ENCODE peak calls at places on chromosomes 16 and 17, in seven cellular contexts. V is ovary, C is GM20000, D is upper lobe of right lung, H is Calu3, R is nephron progenitor cell, K is A549. E is an unnamed sample.
A peak's percentile ranks its signal among the peaks of the same experiment; 100 is the strongest.

GRCh38 chr17:48624544-48625501 is 1.3 kb downstream of the HOXB9 start:
- DNase-seq in V (no peak), C (no peak), D (no peak), H (peak; percentile 64), R (no peak), K (peak; percentile 74), E (peak; percentile 45)

GRCh38 chr17:73232587-73233373 is 28.9 kb downstream of the CPSF4L start:
- DNase-seq in V (no peak), C (peak; percentile 46), D (peak; percentile 75), H (peak; percentile 47), R (peak; percentile 68), K (peak; percentile 55), E (peak; percentile 74)

GRCh38 chr17:9230346-9230745 is 209.0 kb downstream of the NTN1 start:
- DNase-seq in V (no peak), C (no peak), D (no peak), H (no peak), R (peak; percentile 55), K (no peak), E (peak; percentile 9)

GRCh38 chr17:78484300-78485159 is 92.7 kb downstream of the DNAH17 start:
- DNase-seq in V (no peak), C (peak; percentile 86), D (peak; percentile 76), H (peak; percentile 65), R (peak; percentile 68), K (peak; percentile 93), E (no peak)

GRCh38 chr17:48544356-48545021 is 420 bp downstream of the HOXB2 start:
- DNase-seq in V (peak; percentile 68), C (peak; percentile 73), D (peak; percentile 81), H (peak; percentile 70), R (peak; percentile 80), K (no peak), E (peak; percentile 56)

GRCh38 chr16:69566437-69567030 is 768 bp downstream of the NFAT5 start:
- DNase-seq in V (peak; percentile 73), C (peak; percentile 82), D (peak; percentile 77), H (peak; percentile 51), R (peak; percentile 61), K (peak; percentile 49), E (no peak)

GRCh38 chr17:52546990-52547389 is 388.5 kb upstream of the CA10 start:
- DNase-seq in V (no peak), C (no peak), D (no peak), H (no peak), R (no peak), K (no peak), E (no peak)

GRCh38 chr16:74522160-74522559 is 84.8 kb downstream of the GLG1 start:
- DNase-seq in V (no peak), C (no peak), D (no peak), H (no peak), R (no peak), K (no peak), E (no peak)

GRCh38 chr17:82587234-82588086 is 60.8 kb downstream of the WDR45B start:
- DNase-seq in V (no peak), C (no peak), D (peak; percentile 82), H (no peak), R (no peak), K (no peak), E (peak; percentile 35)

GRCh38 chr17:27631897-27632725 is 1.1 kb downstream of the LGALS9 start:
- DNase-seq in V (no peak), C (no peak), D (no peak), H (no peak), R (no peak), K (no peak), E (no peak)

GRCh38 chr17:16873654-16874035 is 98.3 kb downstream of the TNFRSF13B start:
- DNase-seq in V (no peak), C (no peak), D (peak; percentile 30), H (no peak), R (no peak), K (no peak), E (no peak)

GRCh38 chr17:80791758-80792284 is 199.8 kb upstream of the CHMP6 start:
- DNase-seq in V (peak; percentile 81), C (no peak), D (no peak), H (peak; percentile 72), R (no peak), K (peak; percentile 92), E (no peak)

GRCh38 chr17:75240394-75241142 is 20.8 kb downstream of the GGA3 start:
- DNase-seq in V (no peak), C (no peak), D (no peak), H (peak; percentile 53), R (peak; percentile 57), K (peak; percentile 81), E (peak; percentile 60)

GRCh38 chr17:1264196-1264595 is 6.0 kb upstream of the BHLHA9 start:
- DNase-seq in V (no peak), C (no peak), D (no peak), H (no peak), R (peak; percentile 24), K (no peak), E (no peak)

GRCh38 chr16:47045459-47045858 is 72.0 kb upstream of the DNAJA2 start:
- DNase-seq in V (no peak), C (no peak), D (no peak), H (no peak), R (no peak), K (no peak), E (no peak)

DNA sequence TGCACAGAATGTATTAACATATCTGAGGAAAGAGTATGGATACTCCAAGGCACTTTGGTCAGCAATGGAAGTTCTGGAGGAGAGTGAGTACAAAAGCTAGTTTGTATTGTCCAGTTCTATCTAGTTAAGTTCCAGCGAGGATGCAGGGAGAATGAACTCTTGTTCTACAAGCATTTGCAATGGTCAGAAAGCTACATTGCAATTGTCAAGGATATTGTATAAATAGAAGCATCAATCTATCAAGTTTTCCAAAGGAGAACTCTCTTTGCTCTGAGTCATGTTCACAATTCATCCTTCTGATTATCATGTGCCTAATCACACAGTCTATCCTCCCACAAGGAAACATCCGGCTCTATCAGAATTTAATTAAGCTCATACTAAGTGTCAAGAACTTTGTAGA is 973.3 kb upstream of the GOT2 start:
- DNase-seq in V (no peak), C (no peak), D (no peak), H (no peak), R (no peak), K (no peak), E (no peak)
- TF ChIP-seq CTCF in V (no peak), C (no peak), D (no peak), H (no peak), R (no peak), K (no peak), E (no peak)

GRCh38 chr17:49707246-49707607 is 537 bp downstream of the SLC35B1 start:
- DNase-seq in V (no peak), C (no peak), D (no peak), H (peak; percentile 23), R (peak; percentile 21), K (peak; percentile 36), E (no peak)

GRCh38 chr17:49707608-49708514 is at the start of gene SLC35B1:
- DNase-seq in V (peak; percentile 99), C (peak; percentile 96), D (peak; percentile 99), H (peak; percentile 100), R (peak; percentile 96), K (peak; percentile 100), E (peak; percentile 98)

GRCh38 chr17:49703557-49704277 is 4.0 kb downstream of the SLC35B1 start:
- DNase-seq in V (no peak), C (no peak), D (no peak), H (peak; percentile 48), R (peak; percentile 18), K (peak; percentile 72), E (peak; percentile 40)

GRCh38 chr17:49705254-49705653 is 2.5 kb downstream of the SLC35B1 start:
- DNase-seq in V (no peak), C (no peak), D (no peak), H (no peak), R (no peak), K (no peak), E (no peak)

DNA sequence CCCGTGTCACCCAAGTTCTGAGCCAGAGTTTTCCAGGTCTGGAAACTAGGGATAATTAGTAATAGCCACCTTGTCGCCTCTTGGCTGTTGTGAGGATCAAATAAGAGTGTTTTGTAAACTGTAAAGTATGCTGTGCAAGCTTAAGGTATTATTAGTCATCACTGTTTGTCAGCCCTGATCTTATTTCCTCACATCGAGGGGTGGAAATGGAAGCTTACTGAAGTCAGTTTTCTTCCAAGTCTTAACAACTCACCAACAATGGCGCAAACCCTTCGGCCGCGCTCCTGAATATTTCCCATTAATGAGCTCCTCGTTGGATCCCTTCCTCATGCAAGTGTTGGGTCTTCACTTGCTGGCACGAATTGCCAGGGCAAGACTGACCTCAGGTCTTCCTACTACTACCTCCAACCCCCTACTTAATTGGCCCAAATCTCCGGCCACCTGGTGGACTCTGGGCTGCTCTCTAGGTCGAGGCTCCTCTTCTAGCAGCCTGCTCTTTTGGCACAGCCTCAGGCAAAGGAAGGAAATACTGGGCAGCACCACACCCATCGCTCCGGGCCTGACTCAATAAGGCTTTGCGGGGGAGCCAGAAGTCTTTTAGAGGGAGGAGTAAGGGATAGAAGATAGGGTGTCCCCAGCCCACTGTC is 874 bp upstream of the SLC35B1 start:
- DNase-seq in V (no peak), C (no peak), D (no peak), H (no peak), R (no peak), K (no peak), E (no peak)
- TF ChIP-seq CTCF in V (no peak), C (no peak), D (no peak), H (no peak), R (no peak), K (no peak), E (no peak)

DNA sequence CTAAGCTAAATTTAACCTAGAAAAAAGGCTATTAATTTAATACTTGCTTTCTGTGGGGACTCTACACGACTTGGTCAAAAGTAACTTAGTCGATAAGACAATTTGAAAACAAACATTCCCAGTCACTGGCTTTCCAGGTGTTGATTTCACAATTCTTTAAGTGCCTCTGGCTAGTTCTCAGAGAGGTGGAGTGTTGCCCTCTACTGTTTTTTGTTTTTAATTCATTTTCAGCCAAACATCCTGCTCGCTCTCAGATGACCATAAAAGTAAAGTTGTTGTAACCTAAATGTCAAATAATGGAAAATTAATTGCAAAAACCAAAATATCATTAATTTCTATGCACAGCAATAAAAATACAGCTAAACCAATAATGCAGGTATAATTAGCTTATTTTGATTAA is 107.1 kb downstream of the MYO1D start:
- DNase-seq in V (no peak), C (no peak), D (no peak), H (no peak), R (no peak), K (peak; percentile 20), E (no peak)
- TF ChIP-seq CTCF in V (no peak), C (no peak), D (peak; percentile 17), H (no peak), R (peak; percentile 8), K (peak; percentile 51), E (no peak)

GRCh38 chr16:50506543-50506937 is 41.7 kb upstream of the NKD1 start:
- DNase-seq in V (no peak), C (no peak), D (no peak), H (no peak), R (no peak), K (no peak), E (no peak)

GRCh38 chr16:50505714-50506542 is 42.3 kb upstream of the NKD1 start:
- DNase-seq in V (no peak), C (no peak), D (no peak), H (no peak), R (peak; percentile 51), K (no peak), E (peak; percentile 86)

GRCh38 chr16:50507397-50507796 is 40.8 kb upstream of the NKD1 start:
- DNase-seq in V (no peak), C (no peak), D (no peak), H (no peak), R (no peak), K (no peak), E (no peak)

GRCh38 chr16:50505115-50505514 is 43.1 kb upstream of the NKD1 start:
- DNase-seq in V (no peak), C (no peak), D (no peak), H (no peak), R (no peak), K (no peak), E (no peak)

GRCh38 chr16:50509521-50510341 is 38.5 kb upstream of the NKD1 start:
- DNase-seq in V (no peak), C (peak; percentile 45), D (no peak), H (peak; percentile 36), R (no peak), K (no peak), E (no peak)
- TF ChIP-seq CTCF in V (no peak), C (peak; percentile 81), D (peak; percentile 64), H (peak; percentile 82), R (peak; percentile 43), K (peak; percentile 34), E (peak; percentile 57)

E was measured in glutamatergic neuron.